ENCODE peak calls at places on chromosomes 12 and 14, in eight cellular contexts. One of them, this sample, is unnamed.

GRCh38 chr12:109822951-109823411 is 10.2 kb downstream of the TRPV4 start:
- DNase-seq in stimulated activated effector memory CD8-positive, alpha-beta T cell treated with anti-CD3 and anti-CD28 coated beads, Interleukin-12 subunit alpha, Interleukin-12 subunit beta, amount 100 ng/mL, for 72 hours: no peak
- DNase-seq in NCI-H345: no peak
- DNase-seq in stimulated activated CD8-positive, alpha-beta memory T cell treated with anti-CD3 and anti-CD28 coated beads, Interleukin-12 subunit alpha, Interleukin-12 subunit beta, amount 100 ng/mL, for 1 hour: no peak
- DNase-seq in activated T-cell treated with anti-CD3 and anti-CD28 coated beads for 1 hour: no peak
- DNase-seq in KBM-7: no peak
- DNase-seq in stimulated activated CD4-positive, alpha-beta T cell treated with anti-CD3 and anti-CD28 coated beads, Interleukin-2, amount 100 ng/mL, for 48 hours: no peak
- DNase-seq in nucleus accumbens: peak
- DNase-seq in this sample: no peak

GRCh38 chr12:83389237-83389996 is 702.7 kb downstream of the TMTC2 start:
- DNase-seq in stimulated activated effector memory CD8-positive, alpha-beta T cell treated with anti-CD3 and anti-CD28 coated beads, Interleukin-12 subunit alpha, Interleukin-12 subunit beta, amount 100 ng/mL, for 72 hours: no peak
- DNase-seq in stimulated activated CD4-positive, alpha-beta T cell treated with anti-CD3 and anti-CD28 coated beads, Interleukin-2, amount 100 ng/mL, for 48 hours: no peak
- DNase-seq in KBM-7: peak
- DNase-seq in activated T-cell treated with anti-CD3 and anti-CD28 coated beads for 1 hour: no peak
- DNase-seq in stimulated activated CD8-positive, alpha-beta memory T cell treated with anti-CD3 and anti-CD28 coated beads, Interleukin-12 subunit alpha, Interleukin-12 subunit beta, amount 100 ng/mL, for 1 hour: no peak
- DNase-seq in nucleus accumbens: no peak
- DNase-seq in NCI-H345: no peak
- DNase-seq in this sample: no peak

GRCh38 chr12:109950625-109951024 is 45.5 kb downstream of the GIT2 start:
- DNase-seq in stimulated activated CD8-positive, alpha-beta memory T cell treated with anti-CD3 and anti-CD28 coated beads, Interleukin-12 subunit alpha, Interleukin-12 subunit beta, amount 100 ng/mL, for 1 hour: no peak
- DNase-seq in KBM-7: no peak
- DNase-seq in stimulated activated CD4-positive, alpha-beta T cell treated with anti-CD3 and anti-CD28 coated beads, Interleukin-2, amount 100 ng/mL, for 48 hours: no peak
- DNase-seq in stimulated activated effector memory CD8-positive, alpha-beta T cell treated with anti-CD3 and anti-CD28 coated beads, Interleukin-12 subunit alpha, Interleukin-12 subunit beta, amount 100 ng/mL, for 72 hours: no peak
- DNase-seq in nucleus accumbens: no peak
- DNase-seq in activated T-cell treated with anti-CD3 and anti-CD28 coated beads for 1 hour: no peak
- DNase-seq in NCI-H345: no peak
- DNase-seq in this sample: no peak

GRCh38 chr12:5796171-5797091 is 148.6 kb downstream of the ANO2 start:
- DNase-seq in KBM-7: peak
- DNase-seq in NCI-H345: peak
- DNase-seq in stimulated activated effector memory CD8-positive, alpha-beta T cell treated with anti-CD3 and anti-CD28 coated beads, Interleukin-12 subunit alpha, Interleukin-12 subunit beta, amount 100 ng/mL, for 72 hours: no peak
- DNase-seq in stimulated activated CD4-positive, alpha-beta T cell treated with anti-CD3 and anti-CD28 coated beads, Interleukin-2, amount 100 ng/mL, for 48 hours: peak
- DNase-seq in nucleus accumbens: no peak
- DNase-seq in stimulated activated CD8-positive, alpha-beta memory T cell treated with anti-CD3 and anti-CD28 coated beads, Interleukin-12 subunit alpha, Interleukin-12 subunit beta, amount 100 ng/mL, for 1 hour: no peak
- DNase-seq in activated T-cell treated with anti-CD3 and anti-CD28 coated beads for 1 hour: no peak
- DNase-seq in this sample: peak

GRCh38 chr14:92644166-92644565 is 104.3 kb downstream of the LGMN start:
- DNase-seq in activated T-cell treated with anti-CD3 and anti-CD28 coated beads for 1 hour: no peak
- DNase-seq in stimulated activated CD8-positive, alpha-beta memory T cell treated with anti-CD3 and anti-CD28 coated beads, Interleukin-12 subunit alpha, Interleukin-12 subunit beta, amount 100 ng/mL, for 1 hour: no peak
- DNase-seq in NCI-H345: no peak
- DNase-seq in KBM-7: no peak
- DNase-seq in stimulated activated CD4-positive, alpha-beta T cell treated with anti-CD3 and anti-CD28 coated beads, Interleukin-2, amount 100 ng/mL, for 48 hours: no peak
- DNase-seq in nucleus accumbens: no peak
- DNase-seq in stimulated activated effector memory CD8-positive, alpha-beta T cell treated with anti-CD3 and anti-CD28 coated beads, Interleukin-12 subunit alpha, Interleukin-12 subunit beta, amount 100 ng/mL, for 72 hours: no peak
- DNase-seq in this sample: no peak

GRCh38 chr14:54465654-54466053 is 23.1 kb downstream of the GMFB start:
- DNase-seq in stimulated activated CD4-positive, alpha-beta T cell treated with anti-CD3 and anti-CD28 coated beads, Interleukin-2, amount 100 ng/mL, for 48 hours: no peak
- DNase-seq in activated T-cell treated with anti-CD3 and anti-CD28 coated beads for 1 hour: no peak
- DNase-seq in nucleus accumbens: no peak
- DNase-seq in stimulated activated effector memory CD8-positive, alpha-beta T cell treated with anti-CD3 and anti-CD28 coated beads, Interleukin-12 subunit alpha, Interleukin-12 subunit beta, amount 100 ng/mL, for 72 hours: no peak
- DNase-seq in KBM-7: no peak
- DNase-seq in stimulated activated CD8-positive, alpha-beta memory T cell treated with anti-CD3 and anti-CD28 coated beads, Interleukin-12 subunit alpha, Interleukin-12 subunit beta, amount 100 ng/mL, for 1 hour: no peak
- DNase-seq in NCI-H345: no peak
- DNase-seq in this sample: no peak

GRCh38 chr12:95942532-95943230 is at the start of gene CCDC38:
- DNase-seq in activated T-cell treated with anti-CD3 and anti-CD28 coated beads for 1 hour: peak
- DNase-seq in stimulated activated CD4-positive, alpha-beta T cell treated with anti-CD3 and anti-CD28 coated beads, Interleukin-2, amount 100 ng/mL, for 48 hours: peak
- DNase-seq in stimulated activated effector memory CD8-positive, alpha-beta T cell treated with anti-CD3 and anti-CD28 coated beads, Interleukin-12 subunit alpha, Interleukin-12 subunit beta, amount 100 ng/mL, for 72 hours: peak
- DNase-seq in nucleus accumbens: peak
- DNase-seq in stimulated activated CD8-positive, alpha-beta memory T cell treated with anti-CD3 and anti-CD28 coated beads, Interleukin-12 subunit alpha, Interleukin-12 subunit beta, amount 100 ng/mL, for 1 hour: peak
- DNase-seq in NCI-H345: peak
- DNase-seq in KBM-7: peak
- DNase-seq in this sample: peak

GRCh38 chr12:124456652-124457152 is 110.7 kb downstream of the NCOR2 start:
- DNase-seq in KBM-7: peak
- DNase-seq in stimulated activated CD8-positive, alpha-beta memory T cell treated with anti-CD3 and anti-CD28 coated beads, Interleukin-12 subunit alpha, Interleukin-12 subunit beta, amount 100 ng/mL, for 1 hour: no peak
- DNase-seq in stimulated activated CD4-positive, alpha-beta T cell treated with anti-CD3 and anti-CD28 coated beads, Interleukin-2, amount 100 ng/mL, for 48 hours: no peak
- DNase-seq in activated T-cell treated with anti-CD3 and anti-CD28 coated beads for 1 hour: peak
- DNase-seq in nucleus accumbens: no peak
- DNase-seq in stimulated activated effector memory CD8-positive, alpha-beta T cell treated with anti-CD3 and anti-CD28 coated beads, Interleukin-12 subunit alpha, Interleukin-12 subunit beta, amount 100 ng/mL, for 72 hours: peak
- DNase-seq in NCI-H345: no peak
- DNase-seq in this sample: no peak

GRCh38 chr14:100440207-100440631 is 117.1 kb downstream of the SLC25A47 start:
- DNase-seq in NCI-H345: peak
- DNase-seq in stimulated activated effector memory CD8-positive, alpha-beta T cell treated with anti-CD3 and anti-CD28 coated beads, Interleukin-12 subunit alpha, Interleukin-12 subunit beta, amount 100 ng/mL, for 72 hours: no peak
- DNase-seq in KBM-7: peak
- DNase-seq in stimulated activated CD4-positive, alpha-beta T cell treated with anti-CD3 and anti-CD28 coated beads, Interleukin-2, amount 100 ng/mL, for 48 hours: no peak
- DNase-seq in stimulated activated CD8-positive, alpha-beta memory T cell treated with anti-CD3 and anti-CD28 coated beads, Interleukin-12 subunit alpha, Interleukin-12 subunit beta, amount 100 ng/mL, for 1 hour: peak
- DNase-seq in activated T-cell treated with anti-CD3 and anti-CD28 coated beads for 1 hour: peak
- DNase-seq in nucleus accumbens: peak
- DNase-seq in this sample: peak

GRCh38 chr14:66471584-66471983 is 14.6 kb upstream of the CCDC196 start:
- DNase-seq in stimulated activated CD4-positive, alpha-beta T cell treated with anti-CD3 and anti-CD28 coated beads, Interleukin-2, amount 100 ng/mL, for 48 hours: no peak
- DNase-seq in nucleus accumbens: no peak
- DNase-seq in KBM-7: no peak
- DNase-seq in stimulated activated effector memory CD8-positive, alpha-beta T cell treated with anti-CD3 and anti-CD28 coated beads, Interleukin-12 subunit alpha, Interleukin-12 subunit beta, amount 100 ng/mL, for 72 hours: no peak
- DNase-seq in stimulated activated CD8-positive, alpha-beta memory T cell treated with anti-CD3 and anti-CD28 coated beads, Interleukin-12 subunit alpha, Interleukin-12 subunit beta, amount 100 ng/mL, for 1 hour: no peak
- DNase-seq in activated T-cell treated with anti-CD3 and anti-CD28 coated beads for 1 hour: no peak
- DNase-seq in NCI-H345: no peak
- DNase-seq in this sample: no peak

GRCh38 chr14:100142073-100143040 is 17.1 kb downstream of the DEGS2 start:
- DNase-seq in stimulated activated CD4-positive, alpha-beta T cell treated with anti-CD3 and anti-CD28 coated beads, Interleukin-2, amount 100 ng/mL, for 48 hours: no peak
- DNase-seq in activated T-cell treated with anti-CD3 and anti-CD28 coated beads for 1 hour: no peak
- DNase-seq in NCI-H345: no peak
- DNase-seq in KBM-7: no peak
- DNase-seq in stimulated activated CD8-positive, alpha-beta memory T cell treated with anti-CD3 and anti-CD28 coated beads, Interleukin-12 subunit alpha, Interleukin-12 subunit beta, amount 100 ng/mL, for 1 hour: no peak
- DNase-seq in stimulated activated effector memory CD8-positive, alpha-beta T cell treated with anti-CD3 and anti-CD28 coated beads, Interleukin-12 subunit alpha, Interleukin-12 subunit beta, amount 100 ng/mL, for 72 hours: no peak
- DNase-seq in nucleus accumbens: no peak
- DNase-seq in this sample: no peak

GRCh38 chr12:49057888-49058287 is 2.7 kb downstream of the KMT2D start:
- DNase-seq in activated T-cell treated with anti-CD3 and anti-CD28 coated beads for 1 hour: no peak
- DNase-seq in NCI-H345: no peak
- DNase-seq in stimulated activated CD8-positive, alpha-beta memory T cell treated with anti-CD3 and anti-CD28 coated beads, Interleukin-12 subunit alpha, Interleukin-12 subunit beta, amount 100 ng/mL, for 1 hour: no peak
- DNase-seq in nucleus accumbens: no peak
- DNase-seq in stimulated activated CD4-positive, alpha-beta T cell treated with anti-CD3 and anti-CD28 coated beads, Interleukin-2, amount 100 ng/mL, for 48 hours: no peak
- DNase-seq in KBM-7: peak
- DNase-seq in stimulated activated effector memory CD8-positive, alpha-beta T cell treated with anti-CD3 and anti-CD28 coated beads, Interleukin-12 subunit alpha, Interleukin-12 subunit beta, amount 100 ng/mL, for 72 hours: no peak
- DNase-seq in this sample: no peak

GRCh38 chr14:103003850-103004249 is 53.5 kb downstream of the CDC42BPB start:
- DNase-seq in stimulated activated CD4-positive, alpha-beta T cell treated with anti-CD3 and anti-CD28 coated beads, Interleukin-2, amount 100 ng/mL, for 48 hours: no peak
- DNase-seq in activated T-cell treated with anti-CD3 and anti-CD28 coated beads for 1 hour: no peak
- DNase-seq in NCI-H345: no peak
- DNase-seq in nucleus accumbens: no peak
- DNase-seq in stimulated activated effector memory CD8-positive, alpha-beta T cell treated with anti-CD3 and anti-CD28 coated beads, Interleukin-12 subunit alpha, Interleukin-12 subunit beta, amount 100 ng/mL, for 72 hours: no peak
- DNase-seq in stimulated activated CD8-positive, alpha-beta memory T cell treated with anti-CD3 and anti-CD28 coated beads, Interleukin-12 subunit alpha, Interleukin-12 subunit beta, amount 100 ng/mL, for 1 hour: no peak
- DNase-seq in KBM-7: no peak
- DNase-seq in this sample: no peak

GRCh38 chr12:52235822-52236291 is 2.8 kb downstream of the KRT7 start:
- DNase-seq in KBM-7: no peak
- DNase-seq in NCI-H345: peak
- DNase-seq in stimulated activated CD8-positive, alpha-beta memory T cell treated with anti-CD3 and anti-CD28 coated beads, Interleukin-12 subunit alpha, Interleukin-12 subunit beta, amount 100 ng/mL, for 1 hour: no peak
- DNase-seq in stimulated activated CD4-positive, alpha-beta T cell treated with anti-CD3 and anti-CD28 coated beads, Interleukin-2, amount 100 ng/mL, for 48 hours: no peak
- DNase-seq in nucleus accumbens: no peak
- DNase-seq in stimulated activated effector memory CD8-positive, alpha-beta T cell treated with anti-CD3 and anti-CD28 coated beads, Interleukin-12 subunit alpha, Interleukin-12 subunit beta, amount 100 ng/mL, for 72 hours: no peak
- DNase-seq in activated T-cell treated with anti-CD3 and anti-CD28 coated beads for 1 hour: no peak
- DNase-seq in this sample: no peak

GRCh38 chr12:100857971-100858370 is 63.4 kb downstream of the ANO4 start:
- DNase-seq in activated T-cell treated with anti-CD3 and anti-CD28 coated beads for 1 hour: no peak
- DNase-seq in nucleus accumbens: no peak
- DNase-seq in NCI-H345: no peak
- DNase-seq in stimulated activated CD4-positive, alpha-beta T cell treated with anti-CD3 and anti-CD28 coated beads, Interleukin-2, amount 100 ng/mL, for 48 hours: no peak
- DNase-seq in KBM-7: no peak
- DNase-seq in stimulated activated effector memory CD8-positive, alpha-beta T cell treated with anti-CD3 and anti-CD28 coated beads, Interleukin-12 subunit alpha, Interleukin-12 subunit beta, amount 100 ng/mL, for 72 hours: no peak
- DNase-seq in stimulated activated CD8-positive, alpha-beta memory T cell treated with anti-CD3 and anti-CD28 coated beads, Interleukin-12 subunit alpha, Interleukin-12 subunit beta, amount 100 ng/mL, for 1 hour: no peak
- DNase-seq in this sample: no peak

GRCh38 chr12:53071591-53072551 is 7.3 kb downstream of the SPRYD3 start:
- DNase-seq in KBM-7: no peak
- DNase-seq in activated T-cell treated with anti-CD3 and anti-CD28 coated beads for 1 hour: no peak
- DNase-seq in stimulated activated CD8-positive, alpha-beta memory T cell treated with anti-CD3 and anti-CD28 coated beads, Interleukin-12 subunit alpha, Interleukin-12 subunit beta, amount 100 ng/mL, for 1 hour: no peak
- DNase-seq in stimulated activated effector memory CD8-positive, alpha-beta T cell treated with anti-CD3 and anti-CD28 coated beads, Interleukin-12 subunit alpha, Interleukin-12 subunit beta, amount 100 ng/mL, for 72 hours: no peak
- DNase-seq in NCI-H345: no peak
- DNase-seq in stimulated activated CD4-positive, alpha-beta T cell treated with anti-CD3 and anti-CD28 coated beads, Interleukin-2, amount 100 ng/mL, for 48 hours: no peak
- DNase-seq in nucleus accumbens: no peak
- DNase-seq in this sample: no peak